ENCODE peak calls at places on chromosome 9, in five cellular contexts. One of them, this sample, is unnamed.

GRCh38 chr9:85522459-85523092 is 219.2 kb downstream of the AGTPBP1 start:
- DNase-seq in GM12878: no peak
- DNase-seq in K562: no peak
- DNase-seq in HepG2: no peak
- DNase-seq in H1: peak
- DNase-seq in this sample: peak

GRCh38 chr9:121353246-121353975 is 16.6 kb downstream of the STOM start:
- DNase-seq in GM12878: peak
- DNase-seq in K562: no peak
- DNase-seq in HepG2: no peak
- DNase-seq in H1: no peak
- DNase-seq in this sample: no peak

GRCh38 chr9:121182976-121183375 is 18.7 kb downstream of the RAB14 start:
- DNase-seq in GM12878: no peak
- DNase-seq in K562: no peak
- DNase-seq in HepG2: no peak
- DNase-seq in H1: no peak
- DNase-seq in this sample: no peak

GRCh38 chr9:84668204-84669007 is 1.1 kb upstream of the NTRK2 start:
- DNase-seq in GM12878: no peak
- DNase-seq in K562: no peak
- DNase-seq in HepG2: no peak
- DNase-seq in H1: peak
- DNase-seq in this sample: peak

GRCh38 chr9:135342206-135343130 is 137.1 kb upstream of the PPP1R26 start:
- DNase-seq in GM12878: no peak
- DNase-seq in K562: no peak
- DNase-seq in HepG2: no peak
- DNase-seq in H1: no peak
- DNase-seq in this sample: no peak

GRCh38 chr9:137411670-137412380 is 11.1 kb downstream of the EXD3 start:
- DNase-seq in GM12878: peak
- DNase-seq in K562: peak
- DNase-seq in HepG2: no peak
- DNase-seq in H1: no peak
- DNase-seq in this sample: peak

GRCh38 chr9:37262410-37262809 is 142.0 kb downstream of the ZCCHC7 start:
- DNase-seq in GM12878: no peak
- DNase-seq in K562: no peak
- DNase-seq in HepG2: no peak
- DNase-seq in H1: no peak
- DNase-seq in this sample: peak

GRCh38 chr9:113349044-113349433 is 302 bp upstream of the BSPRY start:
- DNase-seq in GM12878: no peak
- DNase-seq in K562: no peak
- DNase-seq in HepG2: no peak
- DNase-seq in H1: peak
- DNase-seq in this sample: no peak

GRCh38 chr9:129761901-129762359 is 9.1 kb upstream of the PTGES start:
- DNase-seq in GM12878: no peak
- DNase-seq in K562: no peak
- DNase-seq in HepG2: no peak
- DNase-seq in H1: no peak
- DNase-seq in this sample: no peak

GRCh38 chr9:124510650-124511425 is 3.6 kb upstream of the NR5A1 start:
- DNase-seq in GM12878: no peak
- DNase-seq in K562: peak
- DNase-seq in HepG2: peak
- DNase-seq in H1: peak
- DNase-seq in this sample: no peak

GRCh38 chr9:114893622-114894021 is 36.8 kb downstream of the TNFSF8 start:
- DNase-seq in GM12878: no peak
- DNase-seq in K562: no peak
- DNase-seq in HepG2: no peak
- DNase-seq in H1: no peak
- DNase-seq in this sample: no peak

GRCh38 chr9:117645245-117645636 is 59.0 kb upstream of the TLR4 start:
- DNase-seq in GM12878: no peak
- DNase-seq in K562: no peak
- DNase-seq in HepG2: no peak
- DNase-seq in H1: no peak
- DNase-seq in this sample: no peak

GRCh38 chr9:5838884-5839571 is 6.1 kb upstream of the ERMP1 start:
- DNase-seq in GM12878: no peak
- DNase-seq in K562: peak
- DNase-seq in HepG2: peak
- DNase-seq in H1: no peak
- DNase-seq in this sample: peak

GRCh38 chr9:89278551-89278950 is 32.4 kb upstream of the CKS2 start:
- DNase-seq in GM12878: no peak
- DNase-seq in K562: no peak
- DNase-seq in HepG2: no peak
- DNase-seq in H1: no peak
- DNase-seq in this sample: no peak

GRCh38 chr9:138100711-138101349 is 223.2 kb downstream of the CACNA1B start:
- DNase-seq in GM12878: no peak
- DNase-seq in K562: no peak
- DNase-seq in HepG2: no peak
- DNase-seq in H1: peak
- DNase-seq in this sample: no peak

GRCh38 chr9:131500377-131500776 is 2.3 kb upstream of the POMT1 start:
- DNase-seq in GM12878: no peak
- DNase-seq in K562: no peak
- DNase-seq in HepG2: no peak
- DNase-seq in H1: no peak
- DNase-seq in this sample: no peak

GRCh38 chr9:13053504-13053903 is 226.0 kb downstream of the MPDZ start:
- DNase-seq in GM12878: no peak
- DNase-seq in K562: no peak
- DNase-seq in HepG2: no peak
- DNase-seq in H1: no peak
- DNase-seq in this sample: no peak

GRCh38 chr9:13049223-13049622 is 230.3 kb downstream of the MPDZ start:
- DNase-seq in GM12878: no peak
- DNase-seq in K562: no peak
- DNase-seq in HepG2: no peak
- DNase-seq in H1: no peak
- DNase-seq in this sample: no peak

DNA sequence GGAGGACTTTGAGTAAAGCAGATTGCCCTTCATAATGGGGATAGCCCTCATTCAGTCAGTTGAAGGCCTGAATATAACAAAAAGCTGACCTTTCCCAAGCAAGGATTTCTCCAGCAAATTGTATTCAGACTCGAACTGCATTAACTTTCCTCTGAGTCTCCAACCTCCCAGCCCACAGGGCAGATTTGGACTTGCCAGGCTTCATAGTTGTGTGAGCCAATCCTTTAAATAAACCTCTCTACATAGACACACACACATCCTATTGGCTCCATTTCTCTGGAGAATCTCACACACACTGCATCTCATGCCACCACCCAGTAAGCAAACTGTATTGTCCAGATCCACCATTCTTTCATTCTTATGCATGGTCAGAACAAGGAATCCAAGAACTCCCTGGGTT is 225.1 kb downstream of the MPDZ start:
- DNase-seq in GM12878: no peak
- DNase-seq in K562: no peak
- DNase-seq in HepG2: no peak
- DNase-seq in H1: no peak
- DNase-seq in this sample: no peak
- TF ChIP-seq KDM1A in GM12878: no peak
- TF ChIP-seq KDM1A in K562: no peak
- TF ChIP-seq KDM1A in HepG2: no peak
- TF ChIP-seq KDM1A in H1: no peak
- TF ChIP-seq KDM1A in this sample: no peak

GRCh38 chr9:33619666-33620404 is 95.8 kb downstream of the ANKRD18B start:
- DNase-seq in GM12878: no peak
- DNase-seq in K562: peak
- DNase-seq in HepG2: peak
- DNase-seq in H1: no peak
- DNase-seq in this sample: peak
- TF ChIP-seq KDM1A in GM12878: no peak
- TF ChIP-seq KDM1A in K562: no peak
- TF ChIP-seq KDM1A in HepG2: no peak
- TF ChIP-seq KDM1A in H1: no peak
- TF ChIP-seq KDM1A in this sample: no peak

GRCh38 chr9:133887540-133888047 is 104.5 kb downstream of the VAV2 start:
- DNase-seq in GM12878: no peak
- DNase-seq in K562: no peak
- DNase-seq in HepG2: no peak
- DNase-seq in H1: peak
- DNase-seq in this sample: no peak
- TF ChIP-seq KDM1A in GM12878: no peak
- TF ChIP-seq KDM1A in K562: no peak
- TF ChIP-seq KDM1A in HepG2: no peak
- TF ChIP-seq KDM1A in H1: no peak
- TF ChIP-seq KDM1A in this sample: no peak

GRCh38 chr9:136372006-136372405 is 1.5 kb downstream of the CARD9 start:
- DNase-seq in GM12878: no peak
- DNase-seq in K562: no peak
- DNase-seq in HepG2: no peak
- DNase-seq in H1: no peak
- DNase-seq in this sample: no peak

GRCh38 chr9:136370687-136371530 is 2.6 kb downstream of the CARD9 start:
- DNase-seq in GM12878: no peak
- DNase-seq in K562: no peak
- DNase-seq in HepG2: no peak
- DNase-seq in H1: no peak
- DNase-seq in this sample: no peak

GRCh38 chr9:136373300-136374182 is at the start of gene CARD9:
- DNase-seq in GM12878: no peak
- DNase-seq in K562: peak
- DNase-seq in HepG2: peak
- DNase-seq in H1: no peak
- DNase-seq in this sample: no peak

GRCh38 chr9:136374183-136374575 is 710 bp upstream of the CARD9 start:
- DNase-seq in GM12878: no peak
- DNase-seq in K562: no peak
- DNase-seq in HepG2: no peak
- DNase-seq in H1: no peak
- DNase-seq in this sample: no peak

DNA sequence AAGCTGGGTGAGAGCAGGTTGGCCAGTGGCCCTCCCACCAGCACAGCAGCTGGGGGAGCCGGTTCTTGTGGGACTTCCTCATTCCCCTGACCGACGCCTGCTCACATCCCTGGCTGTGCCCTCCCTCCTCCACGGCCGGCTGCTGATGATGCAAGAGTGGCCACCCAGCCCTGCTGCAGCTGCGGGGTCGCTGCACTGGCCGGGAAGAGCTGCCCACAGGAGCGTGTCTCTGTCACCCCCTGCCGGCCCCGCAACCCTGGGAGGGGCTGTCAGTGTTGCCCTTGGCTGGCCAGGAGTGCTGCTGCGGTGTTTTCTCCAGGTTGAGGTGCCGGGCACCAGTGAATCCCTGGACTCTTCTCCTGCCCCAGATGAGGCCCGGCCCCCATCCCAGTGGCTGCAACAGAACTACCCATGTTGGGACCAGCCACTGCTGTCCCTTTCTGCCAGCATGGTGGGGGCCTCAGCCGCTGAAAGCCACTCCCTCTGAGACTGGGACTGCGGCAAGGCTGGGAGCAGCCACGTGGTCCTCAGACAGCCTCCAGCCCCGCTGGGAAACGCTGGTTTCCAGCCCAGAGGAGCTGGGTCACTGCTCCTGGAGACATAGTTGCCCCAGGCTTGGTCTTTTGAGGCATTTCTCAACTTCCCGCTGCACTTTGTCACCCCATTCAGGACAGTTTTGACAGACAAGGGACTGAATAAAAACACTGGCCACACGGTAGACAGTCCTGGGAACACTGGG is 739 bp downstream of the CARD9 start:
- DNase-seq in GM12878: no peak
- DNase-seq in K562: peak
- DNase-seq in HepG2: peak
- DNase-seq in H1: no peak
- DNase-seq in this sample: no peak
- TF ChIP-seq KDM1A in GM12878: no peak
- TF ChIP-seq KDM1A in K562: no peak
- TF ChIP-seq KDM1A in HepG2: no peak
- TF ChIP-seq KDM1A in H1: no peak
- TF ChIP-seq KDM1A in this sample: no peak

GRCh38 chr9:2809692-2810423 is 34.0 kb downstream of the PUM3 start:
- DNase-seq in GM12878: no peak
- DNase-seq in K562: no peak
- DNase-seq in HepG2: peak
- DNase-seq in H1: no peak
- DNase-seq in this sample: peak
- TF ChIP-seq KDM1A in GM12878: no peak
- TF ChIP-seq KDM1A in K562: no peak
- TF ChIP-seq KDM1A in HepG2: no peak
- TF ChIP-seq KDM1A in H1: no peak
- TF ChIP-seq KDM1A in this sample: no peak

DNA sequence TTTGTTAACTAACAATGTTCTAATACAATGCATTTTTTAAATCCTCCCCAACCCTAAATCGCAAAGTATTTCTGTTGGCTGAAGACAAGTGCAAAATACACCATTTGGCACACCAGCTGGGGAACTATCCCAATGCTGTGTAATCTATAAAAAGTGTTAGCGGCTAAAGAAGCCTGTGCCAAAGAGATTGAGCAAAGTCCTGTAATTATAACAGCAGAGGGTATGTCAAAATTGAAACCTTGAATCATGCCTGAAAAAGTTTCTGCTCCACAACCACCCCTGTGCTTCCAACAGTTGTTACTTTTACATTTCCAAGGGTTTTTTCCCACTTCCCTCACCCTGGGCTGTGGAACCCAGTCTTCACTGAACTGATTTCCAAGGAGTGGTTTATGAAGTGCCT is 83.1 kb upstream of the PLPP6 start:
- DNase-seq in GM12878: no peak
- DNase-seq in K562: no peak
- DNase-seq in HepG2: no peak
- DNase-seq in H1: no peak
- DNase-seq in this sample: no peak
- TF ChIP-seq KDM1A in GM12878: no peak
- TF ChIP-seq KDM1A in K562: no peak
- TF ChIP-seq KDM1A in HepG2: no peak
- TF ChIP-seq KDM1A in H1: no peak
- TF ChIP-seq KDM1A in this sample: no peak